ENCODE peak calls at places on chromosome 17, in ten cellular contexts. L is effector memory CD4-positive, alpha-beta T cell; E is esophagus squamous epithelium; U is cardiac muscle cell; B is neural progenitor cell; J is small intestine; F is tibial artery; Z is mucosa of descending colon; R is PC-3; S is psoas muscle. I is an unnamed sample. For H3K4me1, the result is how much of the 10 kb centered on the place peaks cover.

GRCh38 chr17:29687601-29688000 is 64.9 kb upstream of the CORO6 start:
- DNase-seq in B (no peak), L (no peak), J (peak), Z (no peak), R (no peak), U (peak), S (no peak), F (no peak), E (no peak), I (no peak)

GRCh38 chr17:4433515-4434031 is at the start of gene SPNS3:
- DNase-seq in Z (no peak), S (no peak), E (no peak), U (no peak), F (no peak), B (no peak), J (peak), R (no peak), L (no peak), I (no peak)

GRCh38 chr17:56351675-56352074 is 198.4 kb downstream of the ANKFN1 start:
- DNase-seq in L (no peak), E (no peak), J (no peak), Z (no peak), S (no peak), B (no peak), F (no peak), U (no peak), R (peak), I (no peak)

GRCh38 chr17:43479948-43480347 is 3.8 kb upstream of the DHX8 start:
- DNase-seq in F (no peak), S (no peak), J (no peak), Z (no peak), B (no peak), R (no peak), U (no peak), E (no peak), L (no peak), I (no peak)

GRCh38 chr17:73998246-73999220 is 204.9 kb upstream of the RPL38 start:
- DNase-seq in F (no peak), Z (peak), R (peak), J (peak), U (peak), S (no peak), L (no peak), E (no peak), B (peak), I (peak)

GRCh38 chr17:10713336-10713735 is 15.9 kb downstream of the ADPRM start:
- DNase-seq in U (no peak), J (no peak), F (no peak), B (no peak), R (no peak), L (no peak), Z (no peak), E (no peak), S (no peak), I (no peak)

GRCh38 chr17:80758793-80759673 is 214.4 kb downstream of the RPTOR start:
- DNase-seq in U (peak), R (no peak), Z (no peak), B (no peak), J (no peak), S (no peak), E (no peak), F (no peak), L (no peak), I (no peak)

GRCh38 chr17:58324409-58325288 is 3.9 kb downstream of the TSPOAP1 start:
- DNase-seq in R (peak), U (peak), F (no peak), L (no peak), Z (peak), B (peak), J (no peak), S (no peak), E (no peak), I (peak)

GRCh38 chr17:79915850-79916430 is 76.7 kb upstream of the CBX4 start:
- DNase-seq in B (peak), J (peak), F (no peak), L (no peak), U (peak), E (no peak), S (peak), R (peak), Z (peak), I (peak)

GRCh38 chr17:10698116-10698818 is 873 bp downstream of the ADPRM start:
- DNase-seq in E (no peak), Z (no peak), J (peak), U (peak), F (no peak), R (peak), L (no peak), S (no peak), B (no peak), I (no peak)

GRCh38 chr17:40915199-40915661 is 22.2 kb downstream of the KRT23 start:
- DNase-seq in J (no peak), Z (no peak), F (no peak), B (no peak), U (peak), S (no peak), R (peak), E (no peak), L (no peak), I (no peak)

GRCh38 chr17:41594363-41594915 is 7.7 kb upstream of the KRT14 start:
- DNase-seq in B (no peak), U (no peak), R (no peak), L (no peak), S (no peak), J (no peak), F (no peak), Z (no peak), E (no peak), I (no peak)

GRCh38 chr17:40415390-40415789 is 2.3 kb downstream of the TOP2A start:
- DNase-seq in U (peak), E (no peak), Z (no peak), S (no peak), L (no peak), B (peak), R (peak), J (peak), F (no peak), I (no peak)

GRCh38 chr17:78460951-78461944 is 82.8 kb downstream of the PGS1 start:
- DNase-seq in F (no peak), R (no peak), U (no peak), E (no peak), B (no peak), Z (no peak), J (no peak), S (no peak), L (no peak), I (no peak)

GRCh38 chr17:7204335-7204734 is 15.3 kb downstream of the DLG4 start:
- DNase-seq in U (no peak), E (no peak), S (no peak), J (no peak), B (no peak), Z (no peak), F (no peak), L (no peak), R (no peak), I (no peak)

GRCh38 chr17:14331200-14331981 is 30.5 kb downstream of the HS3ST3B1 start:
- DNase-seq in R (no peak), Z (no peak), S (no peak), J (no peak), E (no peak), B (peak), U (no peak), F (no peak), L (no peak), I (no peak)
- H3K4me1 ChIP-seq in R (under half), Z (under half), S (under half), J (under half), E (under half), B (half or more), U (under half), F (under half), L (under half), I (under half)

GRCh38 chr17:48545539-48545938 is 630 bp upstream of the HOXB2 start:
- DNase-seq in B (peak), L (no peak), F (no peak), E (no peak), Z (no peak), U (no peak), J (no peak), S (no peak), R (no peak), I (no peak)
- H3K4me1 ChIP-seq in B (under half), L (under half), F (under half), E (under half), Z (under half), U (half or more), J (under half), S (under half), R (under half), I (under half)

GRCh38 chr17:76142044-76143041 is 1.3 kb upstream of the FOXJ1 start:
- DNase-seq in J (no peak), L (no peak), S (no peak), E (no peak), F (no peak), Z (no peak), B (peak), U (no peak), R (no peak), I (no peak)
- H3K4me1 ChIP-seq in J (under half), L (half or more), S (under half), E (under half), F (under half), Z (under half), B (under half), U (under half), R (under half), I (under half)

DNA sequence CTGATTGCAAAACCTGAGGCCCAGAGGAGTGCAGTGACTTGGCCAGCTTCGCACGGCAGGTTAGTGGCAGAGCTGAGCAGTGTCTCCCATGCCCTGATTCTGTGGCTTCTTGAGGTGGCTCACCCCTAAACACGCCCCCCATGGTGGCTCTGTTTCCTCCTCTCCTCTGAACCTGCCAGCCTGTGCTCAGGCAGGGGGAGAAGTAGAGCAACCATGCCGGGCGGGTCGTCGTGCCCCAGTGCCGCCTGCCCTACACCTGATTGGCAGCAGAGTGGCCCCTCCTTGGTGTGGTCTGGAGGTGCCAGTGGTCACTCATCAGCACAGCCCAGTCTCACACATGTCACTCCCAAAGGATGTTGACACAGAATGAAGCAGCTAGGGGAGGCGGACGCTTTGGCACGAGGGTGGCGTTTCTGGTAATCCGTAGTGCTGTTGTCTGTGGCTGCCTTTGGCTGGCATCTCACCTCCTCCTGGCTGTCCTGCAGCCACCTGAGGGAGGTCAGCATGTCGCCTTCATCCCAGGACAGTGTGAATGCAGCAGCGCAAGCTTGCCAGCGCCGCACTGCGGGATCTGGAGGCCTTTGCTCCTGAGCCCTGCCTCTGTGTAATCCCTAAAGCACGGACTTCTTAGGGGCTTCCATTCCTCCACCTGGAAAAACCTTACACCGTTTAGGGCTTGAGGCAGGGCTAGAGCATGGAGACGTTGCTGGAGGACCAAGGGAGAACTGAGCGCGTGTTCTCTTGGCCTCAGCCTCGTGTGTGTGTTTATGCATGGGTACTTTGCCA is 294.7 kb downstream of the SEC14L1 start:
- DNase-seq in B (peak), Z (no peak), E (no peak), S (peak), R (no peak), F (no peak), J (no peak), L (no peak), U (no peak), I (no peak)
- H3K4me1 ChIP-seq in B (half or more), Z (under half), E (half or more), S (half or more), R (under half), F (under half), J (under half), L (half or more), U (half or more), I (under half)

DNA sequence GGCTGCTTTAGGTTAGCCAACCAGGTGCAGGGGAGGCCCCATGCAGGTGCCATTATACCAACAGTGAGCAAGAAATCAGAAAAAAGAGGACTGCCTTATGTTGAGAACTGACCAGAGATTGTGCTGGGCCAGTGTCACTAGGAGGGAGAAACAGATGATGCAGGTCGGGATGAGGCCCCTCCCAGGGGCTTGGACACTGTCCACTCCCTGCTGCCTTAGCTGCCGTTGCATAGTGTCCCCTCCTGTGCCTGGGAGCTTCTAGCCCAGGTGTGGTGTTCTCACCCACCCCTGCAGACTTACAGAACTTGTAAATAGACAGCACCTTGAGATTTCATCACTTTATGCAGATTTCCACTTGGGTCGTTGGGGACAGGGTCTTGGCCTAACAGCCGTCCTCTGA is 36.7 kb downstream of the PLD6 start:
- DNase-seq in U (no peak), Z (no peak), S (no peak), F (no peak), R (no peak), B (no peak), J (no peak), L (no peak), E (no peak), I (no peak)
- H3K4me1 ChIP-seq in U (under half), Z (under half), S (under half), F (under half), R (under half), B (under half), J (under half), L (under half), E (under half), I (under half)

GRCh38 chr17:18356624-18357023 is 6.7 kb downstream of the SHMT1 start:
- DNase-seq in E (no peak), B (no peak), U (peak), L (no peak), S (no peak), J (no peak), Z (no peak), R (no peak), F (no peak), I (no peak)

DNA sequence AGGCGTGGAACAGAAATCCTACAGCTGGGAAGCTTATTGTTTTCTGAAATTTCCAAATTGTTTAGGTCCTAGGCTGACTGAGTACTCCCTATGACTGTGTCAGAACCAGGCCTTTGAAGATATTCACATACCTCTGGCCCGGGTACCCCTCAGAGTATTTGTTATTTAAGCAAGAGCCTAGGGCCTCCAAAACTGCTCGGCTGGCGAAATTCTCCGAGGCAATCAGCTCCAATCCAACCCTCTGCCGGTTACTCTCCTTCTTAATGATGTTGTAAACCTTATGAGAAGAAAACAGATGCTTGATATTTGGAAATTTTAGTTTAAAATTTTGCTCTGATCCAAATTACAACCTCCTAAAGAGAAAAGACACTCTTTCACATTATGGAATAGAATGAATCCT is 9.8 kb downstream of the SHMT1 start:
- DNase-seq in Z (no peak), F (no peak), E (no peak), R (no peak), U (no peak), J (no peak), B (no peak), L (no peak), S (no peak), I (no peak)
- H3K4me1 ChIP-seq in Z (under half), F (under half), E (under half), R (under half), U (under half), J (under half), B (under half), L (under half), S (under half), I (under half)

DNA sequence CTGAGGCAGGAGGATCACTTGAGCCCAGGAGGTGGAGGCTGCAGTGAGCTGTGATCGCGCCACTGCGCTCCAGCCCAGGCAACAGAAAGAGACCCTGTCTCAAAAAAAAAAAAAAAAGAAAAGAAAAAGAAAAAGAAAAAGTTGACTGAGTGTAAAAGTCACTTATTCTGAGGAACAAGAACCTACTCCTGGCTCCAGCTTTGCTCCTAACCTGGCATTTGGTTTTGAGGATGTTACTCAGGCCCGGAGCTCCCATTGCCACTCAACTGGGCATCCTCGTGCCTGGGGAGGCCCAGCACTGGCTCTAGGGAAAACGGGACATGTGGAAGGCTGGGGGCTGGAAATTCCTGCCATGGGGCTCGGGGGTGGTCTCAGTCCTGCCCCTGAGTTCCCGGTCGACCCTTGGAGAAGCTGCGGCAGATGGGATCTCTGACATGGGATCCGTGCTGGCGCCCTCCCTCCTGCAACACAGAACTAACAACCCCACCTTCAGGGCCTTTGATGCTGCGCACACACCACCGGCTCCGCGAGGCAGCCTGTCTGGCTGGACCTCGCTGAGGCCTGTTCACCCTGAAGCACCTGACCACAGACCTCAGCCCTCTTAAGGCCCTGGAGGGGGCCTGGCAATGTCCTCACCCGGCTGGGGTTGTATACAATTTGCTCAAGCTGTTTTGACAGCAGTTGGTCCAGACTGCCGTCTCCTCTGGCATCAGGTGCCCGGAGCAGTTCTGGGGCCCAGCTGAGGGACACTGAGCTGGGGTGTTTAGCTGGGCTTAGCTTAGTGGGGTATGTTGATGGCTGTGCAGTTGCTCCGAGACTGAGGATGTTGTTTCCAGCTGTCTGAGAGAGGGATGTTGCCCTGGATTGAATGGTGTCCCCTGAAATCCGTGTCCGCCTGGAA is 12.3 kb downstream of the CD7 start:
- DNase-seq in L (no peak), S (no peak), B (no peak), Z (peak), R (no peak), E (no peak), J (no peak), U (no peak), F (no peak), I (no peak)
- H3K4me1 ChIP-seq in L (half or more), S (under half), B (under half), Z (under half), R (under half), E (under half), J (under half), U (under half), F (under half), I (under half)

GRCh38 chr17:75459590-75460267 is 3.3 kb downstream of the TMEM94 start:
- DNase-seq in F (no peak), Z (peak), U (no peak), L (no peak), R (peak), B (no peak), S (no peak), E (no peak), J (peak), I (no peak)
- H3K4me1 ChIP-seq in F (under half), Z (under half), U (under half), L (under half), R (under half), B (under half), S (under half), E (under half), J (under half), I (under half)

GRCh38 chr17:17435323-17435722 is 41.5 kb upstream of the MED9 start:
- DNase-seq in R (peak), L (no peak), J (peak), S (no peak), B (no peak), Z (no peak), U (peak), F (no peak), E (no peak), I (no peak)
- H3K4me1 ChIP-seq in R (under half), L (under half), J (under half), S (under half), B (under half), Z (under half), U (under half), F (under half), E (under half), I (under half)

GRCh38 chr17:27535975-27536374 is 79.7 kb downstream of the KSR1 start:
- DNase-seq in E (no peak), B (no peak), J (no peak), U (no peak), F (no peak), S (no peak), Z (peak), R (no peak), L (no peak), I (no peak)

GRCh38 chr17:27538156-27538955 is 82.1 kb downstream of the KSR1 start:
- DNase-seq in E (no peak), J (no peak), R (no peak), U (no peak), Z (no peak), S (no peak), B (no peak), F (peak), L (no peak), I (no peak)

GRCh38 chr17:27535178-27535928 is 79.1 kb downstream of the KSR1 start:
- DNase-seq in E (no peak), U (no peak), Z (no peak), L (no peak), S (no peak), F (peak), B (no peak), R (no peak), J (peak), I (no peak)

GRCh38 chr17:27539152-27539551 is 82.9 kb downstream of the KSR1 start:
- DNase-seq in F (peak), R (no peak), U (no peak), J (no peak), L (no peak), E (no peak), Z (no peak), S (no peak), B (no peak), I (peak)

DNA sequence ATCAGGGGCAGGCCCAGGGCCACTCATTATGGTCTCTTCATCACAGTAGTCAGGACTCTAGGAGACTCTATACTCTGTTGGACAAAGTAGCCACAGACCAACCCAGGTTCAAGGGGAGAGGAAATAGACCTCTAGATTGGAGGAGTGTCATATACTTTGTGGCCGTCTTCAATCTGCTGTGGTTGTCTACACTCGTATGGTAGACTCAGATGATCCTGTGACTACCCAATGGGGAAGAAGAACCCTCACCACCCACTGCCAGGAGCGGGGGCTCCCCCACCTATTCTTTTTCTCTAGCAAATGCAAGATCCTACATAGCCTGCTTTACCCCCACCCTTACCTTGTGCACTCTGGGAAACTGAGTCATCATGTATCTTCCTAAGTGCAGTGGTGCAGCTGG is 80.5 kb downstream of the KSR1 start:
- DNase-seq in R (no peak), F (no peak), B (no peak), Z (no peak), L (no peak), J (no peak), S (no peak), U (no peak), E (no peak), I (no peak)
- H3K4me1 ChIP-seq in R (under half), F (under half), B (under half), Z (under half), L (under half), J (under half), S (under half), U (under half), E (half or more), I (half or more)

I was measured in pancreas.